ENCODE peak calls at places on chromosome 18, in eight cellular contexts. One of them, this sample, is unnamed.

GRCh38 chr18:54151376-54151775 is 73.1 kb downstream of the MBD2 start:
- DNase-seq in SW 1271: no peak
- DNase-seq in stimulated activated CD4-positive, alpha-beta T cell treated with anti-CD3 and anti-CD28 coated beads, TNF-alpha, amount 100 ng/mL, for 4 hours: no peak
- DNase-seq in hypothalamus: no peak
- DNase-seq in right cardiac atrium: no peak
- DNase-seq in hippocampal formation: no peak
- DNase-seq in globus pallidus: no peak
- DNase-seq in uterus: no peak
- DNase-seq in this sample: no peak

GRCh38 chr18:79484661-79485621 is 89.2 kb downstream of the NFATC1 start:
- DNase-seq in SW 1271: peak; percentile 21
- DNase-seq in stimulated activated CD4-positive, alpha-beta T cell treated with anti-CD3 and anti-CD28 coated beads, TNF-alpha, amount 100 ng/mL, for 4 hours: no peak
- DNase-seq in hypothalamus: no peak
- DNase-seq in right cardiac atrium: peak; percentile 47
- DNase-seq in hippocampal formation: no peak
- DNase-seq in globus pallidus: no peak
- DNase-seq in uterus: no peak
- DNase-seq in this sample: peak; percentile 85

GRCh38 chr18:23593720-23594119 is 7.4 kb upstream of the NPC1 start:
- DNase-seq in SW 1271: no peak
- DNase-seq in stimulated activated CD4-positive, alpha-beta T cell treated with anti-CD3 and anti-CD28 coated beads, TNF-alpha, amount 100 ng/mL, for 4 hours: no peak
- DNase-seq in hypothalamus: no peak
- DNase-seq in right cardiac atrium: no peak
- DNase-seq in hippocampal formation: no peak
- DNase-seq in globus pallidus: no peak
- DNase-seq in uterus: no peak
- DNase-seq in this sample: peak; percentile 39

GRCh38 chr18:13500227-13500865 is 226.0 kb downstream of the FAM210A start:
- DNase-seq in SW 1271: no peak
- DNase-seq in stimulated activated CD4-positive, alpha-beta T cell treated with anti-CD3 and anti-CD28 coated beads, TNF-alpha, amount 100 ng/mL, for 4 hours: no peak
- DNase-seq in hypothalamus: peak; percentile 24
- DNase-seq in right cardiac atrium: peak; percentile 63
- DNase-seq in hippocampal formation: no peak
- DNase-seq in globus pallidus: peak; percentile 42
- DNase-seq in uterus: no peak
- DNase-seq in this sample: peak; percentile 16

GRCh38 chr18:45677408-45677807 is 46.6 kb upstream of the SLC14A1 start:
- DNase-seq in SW 1271: no peak
- DNase-seq in stimulated activated CD4-positive, alpha-beta T cell treated with anti-CD3 and anti-CD28 coated beads, TNF-alpha, amount 100 ng/mL, for 4 hours: no peak
- DNase-seq in hypothalamus: no peak
- DNase-seq in right cardiac atrium: no peak
- DNase-seq in hippocampal formation: no peak
- DNase-seq in globus pallidus: no peak
- DNase-seq in uterus: no peak
- DNase-seq in this sample: no peak

GRCh38 chr18:59988098-59988706 is 88.4 kb downstream of the PMAIP1 start:
- DNase-seq in SW 1271: peak; percentile 26
- DNase-seq in stimulated activated CD4-positive, alpha-beta T cell treated with anti-CD3 and anti-CD28 coated beads, TNF-alpha, amount 100 ng/mL, for 4 hours: peak; percentile 9
- DNase-seq in hypothalamus: no peak
- DNase-seq in right cardiac atrium: peak; percentile 30
- DNase-seq in hippocampal formation: peak; percentile 17
- DNase-seq in globus pallidus: peak; percentile 53
- DNase-seq in uterus: peak; percentile 19
- DNase-seq in this sample: peak; percentile 28

GRCh38 chr18:48806551-48807261 is 144.1 kb downstream of the SMAD7 start:
- DNase-seq in SW 1271: no peak
- DNase-seq in stimulated activated CD4-positive, alpha-beta T cell treated with anti-CD3 and anti-CD28 coated beads, TNF-alpha, amount 100 ng/mL, for 4 hours: no peak
- DNase-seq in hypothalamus: no peak
- DNase-seq in right cardiac atrium: peak; percentile 80
- DNase-seq in hippocampal formation: no peak
- DNase-seq in globus pallidus: no peak
- DNase-seq in uterus: peak; percentile 23
- DNase-seq in this sample: no peak

GRCh38 chr18:5475252-5475651 is 68.5 kb downstream of the EPB41L3 start:
- DNase-seq in SW 1271: no peak
- DNase-seq in stimulated activated CD4-positive, alpha-beta T cell treated with anti-CD3 and anti-CD28 coated beads, TNF-alpha, amount 100 ng/mL, for 4 hours: no peak
- DNase-seq in hypothalamus: no peak
- DNase-seq in right cardiac atrium: peak; percentile 30
- DNase-seq in hippocampal formation: peak; percentile 29
- DNase-seq in globus pallidus: peak; percentile 31
- DNase-seq in uterus: no peak
- DNase-seq in this sample: no peak

GRCh38 chr18:2515908-2516625 is 55.2 kb downstream of the METTL4 start:
- DNase-seq in SW 1271: peak; percentile 83
- DNase-seq in stimulated activated CD4-positive, alpha-beta T cell treated with anti-CD3 and anti-CD28 coated beads, TNF-alpha, amount 100 ng/mL, for 4 hours: no peak
- DNase-seq in hypothalamus: no peak
- DNase-seq in right cardiac atrium: no peak
- DNase-seq in hippocampal formation: no peak
- DNase-seq in globus pallidus: no peak
- DNase-seq in uterus: no peak
- DNase-seq in this sample: no peak

GRCh38 chr18:33440011-33440383 is 524 bp downstream of the CCDC178 start:
- DNase-seq in SW 1271: peak; percentile 56
- DNase-seq in stimulated activated CD4-positive, alpha-beta T cell treated with anti-CD3 and anti-CD28 coated beads, TNF-alpha, amount 100 ng/mL, for 4 hours: no peak
- DNase-seq in hypothalamus: no peak
- DNase-seq in right cardiac atrium: peak; percentile 57
- DNase-seq in hippocampal formation: peak; percentile 24
- DNase-seq in globus pallidus: peak; percentile 28
- DNase-seq in uterus: peak; percentile 18
- DNase-seq in this sample: no peak

GRCh38 chr18:32372381-32373061 is 98.2 kb downstream of the GAREM1 start:
- DNase-seq in SW 1271: no peak
- DNase-seq in stimulated activated CD4-positive, alpha-beta T cell treated with anti-CD3 and anti-CD28 coated beads, TNF-alpha, amount 100 ng/mL, for 4 hours: no peak
- DNase-seq in hypothalamus: no peak
- DNase-seq in right cardiac atrium: no peak
- DNase-seq in hippocampal formation: no peak
- DNase-seq in globus pallidus: no peak
- DNase-seq in uterus: no peak
- DNase-seq in this sample: no peak

GRCh38 chr18:13191779-13192178 is 26.8 kb upstream of the LDLRAD4 start:
- DNase-seq in SW 1271: no peak
- DNase-seq in stimulated activated CD4-positive, alpha-beta T cell treated with anti-CD3 and anti-CD28 coated beads, TNF-alpha, amount 100 ng/mL, for 4 hours: no peak
- DNase-seq in hypothalamus: no peak
- DNase-seq in right cardiac atrium: no peak
- DNase-seq in hippocampal formation: no peak
- DNase-seq in globus pallidus: no peak
- DNase-seq in uterus: no peak
- DNase-seq in this sample: no peak

GRCh38 chr18:72541871-72542690 is 2.1 kb downstream of the CBLN2 start:
- DNase-seq in SW 1271: no peak
- DNase-seq in stimulated activated CD4-positive, alpha-beta T cell treated with anti-CD3 and anti-CD28 coated beads, TNF-alpha, amount 100 ng/mL, for 4 hours: no peak
- DNase-seq in hypothalamus: no peak
- DNase-seq in right cardiac atrium: no peak
- DNase-seq in hippocampal formation: peak; percentile 21
- DNase-seq in globus pallidus: no peak
- DNase-seq in uterus: no peak
- DNase-seq in this sample: no peak

GRCh38 chr18:75218524-75218923 is 7.9 kb downstream of the TSHZ1 start:
- DNase-seq in SW 1271: no peak
- DNase-seq in stimulated activated CD4-positive, alpha-beta T cell treated with anti-CD3 and anti-CD28 coated beads, TNF-alpha, amount 100 ng/mL, for 4 hours: no peak
- DNase-seq in hypothalamus: no peak
- DNase-seq in right cardiac atrium: no peak
- DNase-seq in hippocampal formation: no peak
- DNase-seq in globus pallidus: no peak
- DNase-seq in uterus: no peak
- DNase-seq in this sample: no peak

GRCh38 chr18:32530947-32531651 is 60.4 kb upstream of the GAREM1 start:
- DNase-seq in SW 1271: no peak
- DNase-seq in stimulated activated CD4-positive, alpha-beta T cell treated with anti-CD3 and anti-CD28 coated beads, TNF-alpha, amount 100 ng/mL, for 4 hours: no peak
- DNase-seq in hypothalamus: no peak
- DNase-seq in right cardiac atrium: no peak
- DNase-seq in hippocampal formation: no peak
- DNase-seq in globus pallidus: no peak
- DNase-seq in uterus: no peak
- DNase-seq in this sample: no peak